ENCODE peak calls at places on chromosomes 7 and 10, in nine cellular contexts. A is uterus, Y is A549, W is GM23248, V is AG04450, T is psoas muscle, F is cardiac muscle cell, K is fibroblast of lung, E is tibial artery. M is an unnamed sample.
A peak's percentile ranks its signal among the peaks of the same experiment; 100 is the strongest.

GRCh38 chr7:12643644-12644043 is 43.8 kb upstream of the ARL4A start:
- DNase-seq in A (no peak), Y (no peak), W (no peak), V (no peak), T (no peak), F (no peak), K (no peak), E (no peak), M (no peak)

GRCh38 chr7:28350610-28351009 is 61.7 kb upstream of the CREB5 start:
- DNase-seq in A (no peak), Y (no peak), W (no peak), V (no peak), T (no peak), F (no peak), K (no peak), E (no peak), M (no peak)

GRCh38 chr7:122885583-122886356 is 490 bp downstream of the CADPS2 start:
- DNase-seq in A (peak; percentile 36), Y (peak; percentile 10), W (peak; percentile 52), V (no peak), T (peak; percentile 42), F (peak; percentile 63), K (peak; percentile 51), E (peak; percentile 36), M (peak; percentile 45)

GRCh38 chr10:6563720-6564119 is 16.4 kb downstream of the PRKCQ start:
- DNase-seq in A (no peak), Y (no peak), W (no peak), V (no peak), T (no peak), F (no peak), K (no peak), E (no peak), M (no peak)

GRCh38 chr7:1536768-1537630 is 6.5 kb downstream of the MAFK start:
- DNase-seq in A (peak; percentile 98), Y (peak; percentile 98), W (peak; percentile 100), V (peak; percentile 98), T (peak; percentile 95), F (peak; percentile 94), K (peak; percentile 99), E (peak; percentile 97), M (peak; percentile 96)

GRCh38 chr7:36999851-37000480 is 275.7 kb upstream of the AOAH start:
- DNase-seq in A (no peak), Y (no peak), W (peak; percentile 4), V (no peak), T (no peak), F (no peak), K (peak; percentile 52), E (no peak), M (no peak)

GRCh38 chr10:33229252-33229943 is 105.1 kb downstream of the NRP1 start:
- DNase-seq in A (no peak), Y (no peak), W (peak; percentile 68), V (no peak), T (no peak), F (peak; percentile 21), K (peak; percentile 83), E (no peak), M (no peak)

GRCh38 chr7:123494193-123494796 is 40.1 kb downstream of the IQUB start:
- DNase-seq in A (peak; percentile 16), Y (peak; percentile 40), W (peak; percentile 51), V (no peak), T (no peak), F (peak; percentile 38), K (peak; percentile 10), E (no peak), M (no peak)

GRCh38 chr7:147861058-147861716 is 729.4 kb upstream of the C7orf33 start:
- DNase-seq in A (no peak), Y (no peak), W (peak; percentile 2), V (no peak), T (no peak), F (no peak), K (no peak), E (no peak), M (no peak)

GRCh38 chr7:6438427-6438826 is 9.3 kb downstream of the DAGLB start:
- DNase-seq in A (no peak), Y (no peak), W (no peak), V (no peak), T (no peak), F (no peak), K (no peak), E (no peak), M (no peak)

GRCh38 chr10:123044391-123044790 is 35.6 kb downstream of the ACADSB start:
- DNase-seq in A (no peak), Y (peak; percentile 23), W (peak; percentile 46), V (no peak), T (no peak), F (no peak), K (no peak), E (no peak), M (no peak)

GRCh38 chr10:10120671-10121070 is 897.0 kb upstream of the CELF2 start:
- DNase-seq in A (no peak), Y (no peak), W (no peak), V (no peak), T (no peak), F (peak; percentile 3), K (no peak), E (no peak), M (no peak)

GRCh38 chr10:44895280-44895679 is 15.9 kb upstream of the TMEM72 start:
- DNase-seq in A (no peak), Y (no peak), W (no peak), V (no peak), T (no peak), F (no peak), K (no peak), E (no peak), M (no peak)

GRCh38 chr7:159060440-159060839 is 84.2 kb downstream of the VIPR2 start:
- DNase-seq in A (no peak), Y (no peak), W (no peak), V (no peak), T (no peak), F (no peak), K (no peak), E (no peak), M (no peak)

GRCh38 chr10:48461623-48462481 is 143.0 kb downstream of the ARHGAP22 start:
- DNase-seq in A (peak; percentile 12), Y (no peak), W (no peak), V (no peak), T (no peak), F (no peak), K (no peak), E (no peak), M (no peak)

GRCh38 chr10:111435871-111436270 is 359.0 kb downstream of the ADRA2A start:
- DNase-seq in A (no peak), Y (no peak), W (peak; percentile 12), V (no peak), T (no peak), F (no peak), K (no peak), E (no peak), M (no peak)

GRCh38 chr10:132516771-132517725 is 20.5 kb upstream of the INPP5A start:
- DNase-seq in A (peak; percentile 98), Y (peak; percentile 81), W (peak; percentile 98), V (peak; percentile 91), T (peak; percentile 94), F (peak; percentile 97), K (peak; percentile 96), E (peak; percentile 94), M (peak; percentile 94)
- H3K27ac ChIP-seq in A (peak overlapping the region; percentile 96), Y (peak overlapping the region; percentile 90), W (peak overlapping the region; percentile 66), V (peak overlapping the region; percentile 95), T (peak overlapping the region; percentile 89), F (peak overlapping the region; percentile 100), K (peak overlapping the region; percentile 90), E (peak overlapping the region; percentile 88), M (peak overlapping the region; percentile 97)

GRCh38 chr10:113712755-113713154 is 33.0 kb downstream of the CASP7 start:
- DNase-seq in A (no peak), Y (no peak), W (no peak), V (no peak), T (no peak), F (no peak), K (no peak), E (no peak), M (no peak)

GRCh38 chr10:113712024-113712423 is 32.3 kb downstream of the CASP7 start:
- DNase-seq in A (no peak), Y (no peak), W (no peak), V (no peak), T (no peak), F (no peak), K (no peak), E (no peak), M (no peak)

GRCh38 chr10:113713297-113713982 is 33.7 kb downstream of the CASP7 start:
- DNase-seq in A (no peak), Y (no peak), W (no peak), V (no peak), T (no peak), F (no peak), K (no peak), E (no peak), M (no peak)

GRCh38 chr10:113709221-113709838 is 29.6 kb downstream of the CASP7 start:
- DNase-seq in A (no peak), Y (peak; percentile 7), W (peak; percentile 84), V (peak; percentile 65), T (no peak), F (no peak), K (peak; percentile 79), E (no peak), M (no peak)

DNA sequence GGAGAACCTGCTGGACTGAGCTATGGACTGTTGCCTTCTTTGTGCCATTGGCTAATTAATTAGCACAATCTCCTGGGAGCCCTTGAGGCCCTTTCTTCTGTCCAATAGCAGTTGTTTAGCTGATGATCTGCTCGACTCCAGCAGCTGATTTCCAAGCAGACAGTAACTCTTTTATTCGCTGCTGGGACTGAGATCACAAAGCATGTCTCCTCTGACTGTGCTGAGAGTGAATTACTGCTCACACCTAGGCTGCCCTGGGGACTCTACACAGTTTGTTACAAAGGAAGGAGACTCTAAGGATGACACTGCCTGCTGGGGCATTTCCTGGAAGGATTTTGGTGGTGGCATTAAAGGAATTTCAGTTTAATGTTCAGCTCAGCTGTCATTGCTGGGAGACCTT is 31.4 kb downstream of the CASP7 start:
- DNase-seq in A (no peak), Y (no peak), W (no peak), V (no peak), T (no peak), F (no peak), K (no peak), E (no peak), M (no peak)
- H3K27ac ChIP-seq in A (no peak overlapping the region), Y (no peak overlapping the region), W (no peak overlapping the region), V (no peak overlapping the region), T (no peak overlapping the region), F (no peak overlapping the region), K (no peak overlapping the region), E (no peak overlapping the region), M (no peak overlapping the region)

DNA sequence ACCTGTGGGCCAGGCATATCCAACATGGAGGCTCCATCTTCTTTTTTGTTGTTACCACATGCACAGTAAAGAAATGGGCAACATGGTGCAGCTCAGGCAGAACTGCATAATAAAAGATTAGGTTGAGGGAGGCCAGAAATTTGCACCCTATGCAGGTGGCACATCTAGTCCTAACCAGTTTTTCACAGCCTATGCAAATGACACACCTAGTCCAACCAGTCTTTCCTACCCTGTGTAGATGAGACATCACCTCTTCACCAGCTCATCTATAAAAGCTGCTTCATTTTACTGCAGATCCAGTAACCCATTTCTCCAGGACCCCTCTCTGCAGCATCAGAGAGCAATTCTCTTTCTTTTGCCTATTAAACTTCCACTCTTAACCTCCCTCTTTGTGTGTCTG is 411.0 kb upstream of the PCDH15 start:
- DNase-seq in A (no peak), Y (no peak), W (no peak), V (no peak), T (no peak), F (no peak), K (no peak), E (no peak), M (no peak)
- H3K27ac ChIP-seq in A (no peak overlapping the region), Y (no peak overlapping the region), W (no peak overlapping the region), V (no peak overlapping the region), T (no peak overlapping the region), F (no peak overlapping the region), K (no peak overlapping the region), E (no peak overlapping the region), M (no peak overlapping the region)

GRCh38 chr10:126124923-126125322 is 228.6 kb downstream of the FANK1 start:
- DNase-seq in A (no peak), Y (no peak), W (peak; percentile 52), V (no peak), T (no peak), F (no peak), K (peak; percentile 42), E (no peak), M (no peak)
- H3K27ac ChIP-seq in A (no peak overlapping the region), Y (no peak overlapping the region), W (no peak overlapping the region), V (no peak overlapping the region), T (no peak overlapping the region), F (no peak overlapping the region), K (no peak overlapping the region), E (no peak overlapping the region), M (no peak overlapping the region)